ENCODE peak calls at places on chromosomes 4 and X, in five cellular contexts. One of them, this sample, is unnamed.

GRCh38 chr4:38911257-38911656 is 43.7 kb downstream of the FAM114A1 start:
- DNase-seq in tibial artery: no peak
- DNase-seq in brain microvascular endothelial cell: no peak
- DNase-seq in cardiac fibroblast: no peak
- DNase-seq in WTC11: no peak
- DNase-seq in this sample: no peak

GRCh38 chr4:65223601-65224000 is 446.7 kb downstream of the EPHA5 start:
- DNase-seq in tibial artery: no peak
- DNase-seq in brain microvascular endothelial cell: no peak
- DNase-seq in cardiac fibroblast: no peak
- DNase-seq in WTC11: no peak
- DNase-seq in this sample: no peak

GRCh38 chrX:23901065-23901464 is 6.7 kb downstream of the APOO start:
- DNase-seq in tibial artery: no peak
- DNase-seq in brain microvascular endothelial cell: peak
- DNase-seq in cardiac fibroblast: peak
- DNase-seq in WTC11: no peak
- DNase-seq in this sample: peak

GRCh38 chrX:129741880-129742758 is 3.3 kb downstream of the XPNPEP2 start:
- DNase-seq in tibial artery: no peak
- DNase-seq in brain microvascular endothelial cell: no peak
- DNase-seq in cardiac fibroblast: no peak
- DNase-seq in WTC11: peak
- DNase-seq in this sample: no peak

GRCh38 chrX:115345654-115346014 is 56.1 kb downstream of the LUZP4 start:
- DNase-seq in tibial artery: no peak
- DNase-seq in brain microvascular endothelial cell: no peak
- DNase-seq in cardiac fibroblast: no peak
- DNase-seq in WTC11: no peak
- DNase-seq in this sample: no peak

GRCh38 chrX:4925911-4926310 is 1212.5 kb upstream of the PRKX start:
- DNase-seq in tibial artery: no peak
- DNase-seq in brain microvascular endothelial cell: peak
- DNase-seq in cardiac fibroblast: no peak
- DNase-seq in WTC11: no peak
- DNase-seq in this sample: no peak

GRCh38 chr4:45079616-45080015 is 353.3 kb upstream of the GNPDA2 start:
- DNase-seq in tibial artery: no peak
- DNase-seq in brain microvascular endothelial cell: no peak
- DNase-seq in cardiac fibroblast: no peak
- DNase-seq in WTC11: no peak
- DNase-seq in this sample: no peak

GRCh38 chrX:100995469-100995868 is 26.0 kb downstream of the ARL13A start:
- DNase-seq in tibial artery: no peak
- DNase-seq in brain microvascular endothelial cell: peak
- DNase-seq in cardiac fibroblast: peak
- DNase-seq in WTC11: no peak
- DNase-seq in this sample: peak

GRCh38 chrX:69546978-69547377 is 42.9 kb downstream of the NALF2 start:
- DNase-seq in tibial artery: no peak
- DNase-seq in brain microvascular endothelial cell: no peak
- DNase-seq in cardiac fibroblast: no peak
- DNase-seq in WTC11: no peak
- DNase-seq in this sample: no peak

GRCh38 chr4:177283167-177283566 is 26.5 kb upstream of the NEIL3 start:
- DNase-seq in tibial artery: no peak
- DNase-seq in brain microvascular endothelial cell: peak
- DNase-seq in cardiac fibroblast: peak
- DNase-seq in WTC11: no peak
- DNase-seq in this sample: peak

GRCh38 chr4:40193018-40193571 is 3.7 kb upstream of the RHOH start:
- DNase-seq in tibial artery: no peak
- DNase-seq in brain microvascular endothelial cell: no peak
- DNase-seq in cardiac fibroblast: no peak
- DNase-seq in WTC11: no peak
- DNase-seq in this sample: no peak

GRCh38 chrX:85905851-85906250 is 141.5 kb downstream of the CHM start:
- DNase-seq in tibial artery: no peak
- DNase-seq in brain microvascular endothelial cell: no peak
- DNase-seq in cardiac fibroblast: no peak
- DNase-seq in WTC11: no peak
- DNase-seq in this sample: no peak

GRCh38 chr4:15034071-15034764 is 31.9 kb downstream of the CPEB2 start:
- DNase-seq in tibial artery: no peak
- DNase-seq in brain microvascular endothelial cell: peak
- DNase-seq in cardiac fibroblast: peak
- DNase-seq in WTC11: no peak
- DNase-seq in this sample: peak

GRCh38 chrX:150084474-150085229 is 146.4 kb upstream of the EOLA2 start:
- DNase-seq in tibial artery: no peak
- DNase-seq in brain microvascular endothelial cell: peak
- DNase-seq in cardiac fibroblast: peak
- DNase-seq in WTC11: no peak
- DNase-seq in this sample: peak

GRCh38 chr4:87339440-87339839 is 16.8 kb upstream of the HSD17B13 start:
- DNase-seq in tibial artery: no peak
- DNase-seq in brain microvascular endothelial cell: no peak
- DNase-seq in cardiac fibroblast: no peak
- DNase-seq in WTC11: no peak
- DNase-seq in this sample: no peak

GRCh38 chrX:3218442-3218841 is 128.0 kb downstream of the MXRA5 start:
- DNase-seq in tibial artery: no peak
- DNase-seq in brain microvascular endothelial cell: no peak
- DNase-seq in cardiac fibroblast: no peak
- DNase-seq in WTC11: no peak
- DNase-seq in this sample: no peak

GRCh38 chrX:3219231-3219630 is 127.2 kb downstream of the MXRA5 start:
- DNase-seq in tibial artery: no peak
- DNase-seq in brain microvascular endothelial cell: no peak
- DNase-seq in cardiac fibroblast: no peak
- DNase-seq in WTC11: no peak
- DNase-seq in this sample: no peak

GRCh38 chrX:3219667-3220066 is 126.8 kb downstream of the MXRA5 start:
- DNase-seq in tibial artery: no peak
- DNase-seq in brain microvascular endothelial cell: no peak
- DNase-seq in cardiac fibroblast: no peak
- DNase-seq in WTC11: no peak
- DNase-seq in this sample: no peak

GRCh38 chrX:3216581-3216980 is 129.9 kb downstream of the MXRA5 start:
- DNase-seq in tibial artery: no peak
- DNase-seq in brain microvascular endothelial cell: no peak
- DNase-seq in cardiac fibroblast: no peak
- DNase-seq in WTC11: no peak
- DNase-seq in this sample: no peak

GRCh38 chrX:3215249-3215648 is 131.2 kb downstream of the MXRA5 start:
- DNase-seq in tibial artery: no peak
- DNase-seq in brain microvascular endothelial cell: no peak
- DNase-seq in cardiac fibroblast: no peak
- DNase-seq in WTC11: no peak
- DNase-seq in this sample: no peak
- TF ChIP-seq CTCF in tibial artery: no peak
- TF ChIP-seq CTCF in brain microvascular endothelial cell: no peak
- TF ChIP-seq CTCF in cardiac fibroblast: no peak
- TF ChIP-seq CTCF in WTC11: no peak
- TF ChIP-seq CTCF in this sample: no peak

DNA sequence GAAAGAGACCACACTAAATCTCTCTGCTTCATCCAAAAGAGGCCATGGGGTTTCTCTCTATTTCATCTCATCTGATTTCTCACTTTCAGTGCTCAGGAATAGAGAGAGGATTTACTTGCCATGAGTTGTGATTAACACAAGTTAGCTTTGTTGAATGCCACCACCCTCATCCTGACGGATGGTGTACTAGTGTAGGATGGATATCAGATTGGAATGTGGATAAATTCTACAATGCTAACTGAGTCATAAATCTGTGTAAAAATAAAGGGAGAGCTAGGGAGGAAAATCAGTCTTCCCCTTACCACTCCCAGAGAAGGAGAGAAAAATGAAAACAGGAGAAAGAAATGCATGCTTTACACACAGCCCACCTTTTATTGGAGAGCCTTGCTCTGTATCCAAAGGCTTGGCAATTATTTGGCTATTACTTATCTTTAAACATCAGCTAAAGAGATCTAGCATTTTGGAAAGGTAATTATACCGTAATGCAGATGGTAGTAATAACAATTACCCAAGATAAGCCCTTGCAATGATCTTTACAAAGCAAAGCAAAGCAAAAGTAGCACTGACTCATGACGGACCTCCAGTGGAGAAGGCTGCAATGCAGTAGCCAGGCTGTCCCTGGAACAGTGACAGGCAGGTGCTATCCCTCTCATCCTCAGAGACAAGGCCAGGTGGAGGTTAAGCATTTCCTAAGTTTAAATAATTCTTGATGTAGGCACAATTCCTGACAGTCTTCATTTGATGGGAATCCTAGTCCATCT is 306.3 kb upstream of the PPARGC1A start:
- DNase-seq in tibial artery: no peak
- DNase-seq in brain microvascular endothelial cell: no peak
- DNase-seq in cardiac fibroblast: no peak
- DNase-seq in WTC11: no peak
- DNase-seq in this sample: no peak
- TF ChIP-seq CTCF in tibial artery: no peak
- TF ChIP-seq CTCF in brain microvascular endothelial cell: peak
- TF ChIP-seq CTCF in cardiac fibroblast: peak
- TF ChIP-seq CTCF in WTC11: no peak
- TF ChIP-seq CTCF in this sample: no peak

GRCh38 chrX:118702741-118703140 is 24.7 kb upstream of the IL13RA1 start:
- DNase-seq in tibial artery: no peak
- DNase-seq in brain microvascular endothelial cell: no peak
- DNase-seq in cardiac fibroblast: no peak
- DNase-seq in WTC11: no peak
- DNase-seq in this sample: no peak
- TF ChIP-seq CTCF in tibial artery: no peak
- TF ChIP-seq CTCF in brain microvascular endothelial cell: no peak
- TF ChIP-seq CTCF in cardiac fibroblast: no peak
- TF ChIP-seq CTCF in WTC11: no peak
- TF ChIP-seq CTCF in this sample: no peak

DNA sequence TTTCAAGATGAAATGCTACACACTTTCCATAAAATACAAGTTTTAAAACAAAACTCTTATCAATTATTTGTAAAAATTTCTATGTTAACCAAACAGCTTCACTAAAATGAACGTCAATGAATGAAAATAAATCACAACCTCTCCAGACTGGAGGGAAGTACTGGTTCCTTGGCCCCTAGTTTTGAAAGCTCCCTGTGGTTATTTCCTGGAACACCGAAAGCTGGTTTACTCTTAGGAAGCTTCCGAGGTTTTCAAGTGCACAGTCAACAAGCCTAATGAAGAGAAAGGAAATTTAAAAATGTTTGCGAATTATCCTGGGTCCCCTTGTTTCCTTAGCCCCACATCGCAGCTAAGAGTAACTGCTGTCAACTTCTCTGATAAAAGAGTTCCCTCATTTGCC is 191.1 kb upstream of the TTC29 start:
- DNase-seq in tibial artery: no peak
- DNase-seq in brain microvascular endothelial cell: no peak
- DNase-seq in cardiac fibroblast: peak
- DNase-seq in WTC11: no peak
- DNase-seq in this sample: no peak
- TF ChIP-seq CTCF in tibial artery: no peak
- TF ChIP-seq CTCF in brain microvascular endothelial cell: no peak
- TF ChIP-seq CTCF in cardiac fibroblast: no peak
- TF ChIP-seq CTCF in WTC11: no peak
- TF ChIP-seq CTCF in this sample: no peak

This sample was measured in HFFc6.